ENCODE peak calls at places on chromosomes 12 and 14, in four cellular contexts. E is OCI-LY7, G is tibial nerve, L is gastrocnemius medialis. T is an unnamed sample.

GRCh38 chr12:94873368-94874085 is 130.0 kb downstream of the NDUFA12 start:
- DNase-seq in L (no peak), G (no peak), E (peak), T (no peak)

GRCh38 chr12:71973687-71974086 is 35.0 kb downstream of the TPH2 start:
- DNase-seq in L (no peak), E (no peak), G (no peak), T (no peak)

GRCh38 chr14:58730793-58731464 is 93.2 kb downstream of the DACT1 start:
- DNase-seq in G (no peak), L (no peak), E (no peak), T (no peak)

GRCh38 chr12:63066136-63066535 is 84.9 kb downstream of the AVPR1A start:
- DNase-seq in L (no peak), E (no peak), G (no peak), T (no peak)

GRCh38 chr12:28583771-28584261 is 393.6 kb downstream of the CCDC91 start:
- DNase-seq in G (no peak), E (no peak), L (no peak), T (no peak)

GRCh38 chr12:92235703-92236472 is 90.2 kb upstream of the BTG1 start:
- DNase-seq in E (no peak), G (no peak), L (no peak), T (no peak)

GRCh38 chr14:53316504-53316903 is 163.4 kb upstream of the DDHD1 start:
- DNase-seq in L (no peak), G (no peak), E (no peak), T (no peak)

GRCh38 chr12:123034865-123035264 is 54.4 kb downstream of the ARL6IP4 start:
- DNase-seq in L (no peak), G (no peak), E (no peak), T (no peak)

GRCh38 chr14:99072433-99072832 is 199.6 kb downstream of the BCL11B start:
- DNase-seq in G (no peak), L (no peak), E (no peak), T (no peak)

GRCh38 chr12:108630481-108631207 is 3.0 kb downstream of the SELPLG start:
- DNase-seq in G (no peak), L (no peak), E (peak), T (no peak)

GRCh38 chr12:118606690-118607089 is 230.3 kb downstream of the SUDS3 start:
- DNase-seq in G (no peak), L (no peak), E (no peak), T (no peak)

GRCh38 chr12:19382563-19382962 is 56.7 kb upstream of the AEBP2 start:
- DNase-seq in G (no peak), L (no peak), E (no peak), T (no peak)

GRCh38 chr12:106446429-106447092 is 89.0 kb downstream of the POLR3B start:
- DNase-seq in E (no peak), L (no peak), G (no peak), T (no peak)

GRCh38 chr12:112627851-112628250 is 163.7 kb upstream of the RPH3A start:
- DNase-seq in G (no peak), L (no peak), E (no peak), T (no peak)

GRCh38 chr12:92362785-92363184 is 217.1 kb upstream of the BTG1 start:
- DNase-seq in E (peak), L (no peak), G (no peak), T (peak)

GRCh38 chr14:92511472-92512247 is 1.9 kb upstream of the RIN3 start:
- DNase-seq in E (no peak), L (no peak), G (no peak), T (no peak)

GRCh38 chr12:58463050-58463449 is 457.3 kb downstream of the LRIG3 start:
- DNase-seq in L (no peak), E (no peak), G (no peak), T (no peak)

GRCh38 chr12:47551426-47551851 is 154.4 kb downstream of the RPAP3 start:
- DNase-seq in E (no peak), L (no peak), G (peak), T (no peak)

GRCh38 chr14:97777622-97778021 is 980.4 kb downstream of the VRK1 start:
- DNase-seq in E (no peak), L (no peak), G (no peak), T (no peak)

GRCh38 chr14:63891148-63891964 is 38.6 kb downstream of the SYNE2 start:
- DNase-seq in G (no peak), L (no peak), E (no peak), T (no peak)

GRCh38 chr12:1812650-1813302 is 7.6 kb upstream of the LRTM2 start:
- DNase-seq in G (peak), E (no peak), L (no peak), T (no peak)

GRCh38 chr12:96193725-96194571 is at the start of gene ELK3:
- DNase-seq in G (peak), L (peak), E (peak), T (no peak)

GRCh38 chr14:77248666-77249065 is 22.3 kb downstream of the NGB start:
- DNase-seq in L (no peak), E (no peak), G (no peak), T (no peak)

GRCh38 chr14:74799765-74800164 is 36.6 kb downstream of the YLPM1 start:
- DNase-seq in E (no peak), L (no peak), G (no peak), T (no peak)

GRCh38 chr12:125403145-125403789 is 338.0 kb downstream of the AACS start:
- DNase-seq in G (no peak), L (no peak), E (peak), T (no peak)

GRCh38 chr12:497501-498160 is 37.9 kb downstream of the B4GALNT3 start:
- DNase-seq in L (no peak), E (no peak), G (no peak), T (no peak)

GRCh38 chr12:118373628-118374027 is 921 bp upstream of the TAOK3 start:
- DNase-seq in E (no peak), L (no peak), G (no peak), T (no peak)

GRCh38 chr12:39102474-39103209 is 197.3 kb upstream of the CPNE8 start:
- DNase-seq in L (no peak), G (no peak), E (no peak), T (no peak)

GRCh38 chr14:74612346-74613021 is 447 bp upstream of the LTBP2 start:
- DNase-seq in L (peak), G (peak), E (peak), T (no peak)

GRCh38 chr12:43576162-43576561 is 24.2 kb upstream of the ADAMTS20 start:
- DNase-seq in L (no peak), G (no peak), E (no peak), T (no peak)

GRCh38 chr12:111409403-111410228 is 3.9 kb downstream of the SH2B3 start:
- DNase-seq in L (peak), G (no peak), E (peak), T (no peak)

GRCh38 chr12:14367097-14367661 is 1.7 kb downstream of the ATF7IP start:
- DNase-seq in E (no peak), G (no peak), L (no peak), T (peak)

GRCh38 chr12:5633102-5633501 is 201.2 kb downstream of the NTF3 start:
- DNase-seq in L (no peak), G (no peak), E (no peak), T (no peak)

GRCh38 chr14:92513966-92514843 is 624 bp downstream of the RIN3 start:
- DNase-seq in G (no peak), E (no peak), L (no peak), T (no peak)

GRCh38 chr12:55827806-55828205 is 1.6 kb downstream of the DNAJC14 start:
- DNase-seq in G (no peak), L (no peak), E (no peak), T (no peak)

GRCh38 chr12:55705802-55706402 is 1.8 kb downstream of the ITGA7 start:
- DNase-seq in E (peak), L (peak), G (no peak), T (no peak)

GRCh38 chr12:80222261-80222660 is 122.9 kb downstream of the OTOGL start:
- DNase-seq in G (no peak), E (no peak), L (no peak), T (no peak)

GRCh38 chr14:69631509-69631908 is 20.1 kb downstream of the SUSD6 start:
- DNase-seq in E (no peak), G (no peak), L (no peak), T (no peak)

GRCh38 chr14:104634031-104634760 is 29.6 kb upstream of the TMEM179 start:
- DNase-seq in L (no peak), G (no peak), E (no peak), T (no peak)

GRCh38 chr14:44803239-44803905 is 158.4 kb downstream of the KLHL28 start:
- DNase-seq in E (peak), L (no peak), G (no peak), T (no peak)

GRCh38 chr14:67575684-67576083 is 24.4 kb downstream of the PIGH start:
- DNase-seq in L (no peak), E (no peak), G (no peak), T (no peak)

GRCh38 chr14:67576216-67576615 is 23.9 kb downstream of the PIGH start:
- DNase-seq in E (no peak), G (no peak), L (no peak), T (no peak)

GRCh38 chr14:67577909-67578749 is 21.9 kb downstream of the PIGH start:
- DNase-seq in G (no peak), E (no peak), L (no peak), T (no peak)

GRCh38 chr14:67579040-67579439 is 21.0 kb downstream of the PIGH start:
- DNase-seq in L (no peak), G (no peak), E (no peak), T (no peak)

DNA sequence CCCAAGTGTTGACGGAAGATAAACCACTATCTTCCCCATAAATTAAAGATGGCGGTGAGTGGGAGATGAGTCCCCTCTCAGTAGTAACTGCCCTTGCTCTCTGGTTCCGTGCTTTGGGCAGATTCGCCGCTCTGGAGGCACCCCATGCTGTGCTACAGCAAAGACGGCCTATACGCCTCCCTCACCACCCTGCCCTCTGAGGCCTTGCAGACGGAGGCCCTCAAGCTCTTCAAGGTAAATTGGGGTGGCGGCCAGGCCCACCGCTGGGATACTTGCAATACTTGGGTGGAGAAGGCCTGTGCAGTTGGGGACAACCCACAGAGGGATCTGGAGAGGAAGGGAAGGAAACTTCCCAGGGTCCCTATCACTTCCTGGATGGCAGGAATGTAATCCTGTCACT is 22.9 kb downstream of the PIGH start:
- DNase-seq in L (no peak), G (no peak), E (no peak), T (no peak)
- TF ChIP-seq CTCF in L (no peak), G (no peak), E (no peak), T (no peak)

GRCh38 chr12:75041481-75041880 is 168.2 kb downstream of the KCNC2 start:
- DNase-seq in G (no peak), L (no peak), E (no peak), T (no peak)
- H3K4me3 ChIP-seq in G (no peak), L (no peak), E (no peak), T (no peak)

GRCh38 chr14:39432619-39433451 is 602 bp upstream of the FBXO33 start:
- DNase-seq in G (peak), E (peak), L (peak), T (peak)
- TF ChIP-seq CTCF in G (peak), E (peak), L (peak), T (no peak)

GRCh38 chr14:22427771-22428228 is 161.2 kb downstream of the DAD1 start:
- DNase-seq in L (peak), G (peak), E (no peak), T (no peak)
- H3K4me3 ChIP-seq in L (no peak), G (no peak), E (no peak), T (no peak)